ENCODE peak calls at places on chromosomes 16 and 17, in seven cellular contexts. X is endothelial cell, P is heart right ventricle, B is foreskin fibroblast, J is IMR-90, C is ovary, O is left lung. M is an unnamed sample.

GRCh38 chr16:89031715-89032659 is 55.0 kb upstream of the CBFA2T3 start:
- DNase-seq in X (no peak), P (peak; percentile 16), B (no peak), J (no peak), C (no peak), O (peak; percentile 66), M (peak; percentile 42)

GRCh38 chr17:45672792-45673191 is 111.3 kb upstream of the CRHR1 start:
- DNase-seq in X (no peak), P (no peak), B (no peak), J (no peak), C (no peak), O (no peak), M (no peak)

GRCh38 chr16:50585331-50585776 is 37.2 kb downstream of the NKD1 start:
- DNase-seq in X (no peak), P (peak; percentile 29), B (no peak), J (no peak), C (peak; percentile 92), O (peak; percentile 52), M (no peak)

GRCh38 chr17:61582593-61582992 is 8.4 kb downstream of the NACA2 start:
- DNase-seq in X (no peak), P (no peak), B (no peak), J (no peak), C (no peak), O (no peak), M (no peak)

GRCh38 chr17:48553190-48553547 is 8.3 kb upstream of the HOXB2 start:
- DNase-seq in X (no peak), P (no peak), B (no peak), J (no peak), C (no peak), O (no peak), M (no peak)

GRCh38 chr17:40452074-40452787 is 9.0 kb downstream of the IGFBP4 start:
- DNase-seq in X (no peak), P (peak; percentile 81), B (peak; percentile 83), J (peak; percentile 93), C (peak; percentile 66), O (no peak), M (peak; percentile 67)

GRCh38 chr16:87424260-87424659 is 32.1 kb downstream of the MAP1LC3B start:
- DNase-seq in X (no peak), P (no peak), B (no peak), J (no peak), C (no peak), O (no peak), M (no peak)

GRCh38 chr17:40451420-40451819 is 8.2 kb downstream of the IGFBP4 start:
- DNase-seq in X (no peak), P (peak; percentile 84), B (peak; percentile 93), J (peak; percentile 91), C (peak; percentile 91), O (no peak), M (no peak)

GRCh38 chr16:86227801-86228200 is 282.5 kb upstream of the FOXF1 start:
- DNase-seq in X (no peak), P (no peak), B (peak; percentile 49), J (peak; percentile 32), C (no peak), O (no peak), M (no peak)

GRCh38 chr17:68125471-68125870 is 89.9 kb downstream of the KPNA2 start:
- DNase-seq in X (no peak), P (no peak), B (no peak), J (no peak), C (no peak), O (no peak), M (no peak)

GRCh38 chr17:77958716-77959215 is 263 bp downstream of the TNRC6C start:
- DNase-seq in X (no peak), P (no peak), B (no peak), J (no peak), C (no peak), O (no peak), M (no peak)

GRCh38 chr17:28718990-28719433 is 773 bp upstream of the RPL23A start:
- DNase-seq in X (peak; percentile 20), P (no peak), B (no peak), J (no peak), C (no peak), O (no peak), M (no peak)

GRCh38 chr17:28718317-28718672 is 627 bp upstream of the RAB34 start:
- DNase-seq in X (no peak), P (no peak), B (no peak), J (no peak), C (no peak), O (no peak), M (no peak)

GRCh38 chr17:28716740-28717577 is 709 bp downstream of the RAB34 start:
- DNase-seq in X (peak; percentile 44), P (no peak), B (peak; percentile 20), J (peak; percentile 19), C (peak; percentile 49), O (no peak), M (no peak)

GRCh38 chr17:28715217-28715616 is 2.5 kb downstream of the RAB34 start:
- DNase-seq in X (no peak), P (no peak), B (no peak), J (no peak), C (no peak), O (no peak), M (no peak)

DNA sequence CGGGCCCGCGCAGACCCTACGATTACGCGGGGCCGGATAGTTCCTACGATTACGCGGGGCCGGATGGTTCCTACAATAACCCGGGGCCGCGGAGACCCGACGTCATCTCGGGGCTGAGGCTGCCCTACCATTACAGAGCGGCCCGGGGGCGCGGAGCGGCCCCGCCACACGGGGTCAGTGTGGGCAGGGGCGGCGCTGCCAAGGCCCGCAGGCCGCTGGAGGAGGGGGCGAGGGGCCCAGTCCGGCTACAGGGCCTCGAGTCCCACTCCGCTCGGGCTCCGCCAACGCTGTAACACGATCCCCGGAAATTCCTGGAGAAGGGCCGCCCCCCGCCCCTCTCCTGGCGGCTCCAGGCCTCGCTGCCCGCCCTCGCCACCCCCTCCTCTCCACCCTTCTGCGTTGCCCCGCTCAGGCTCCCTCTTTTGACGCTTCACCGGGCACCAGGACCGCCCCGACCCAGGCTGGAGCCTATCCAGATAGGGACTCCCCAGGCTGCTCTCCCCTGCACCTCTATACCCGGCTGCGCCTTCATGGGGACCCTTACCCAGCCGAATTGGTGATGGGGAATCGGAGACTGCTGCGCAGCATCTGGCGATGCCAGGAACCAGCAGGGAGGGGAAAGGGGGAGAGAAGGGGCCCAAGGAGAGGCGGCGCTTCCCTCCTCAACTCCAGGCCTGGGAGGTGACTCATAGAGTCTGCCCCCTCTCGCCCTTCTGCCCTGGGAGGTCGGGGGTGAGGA is at the start of gene RAB34:
- DNase-seq in X (peak; percentile 78), P (peak; percentile 72), B (peak; percentile 89), J (peak; percentile 89), C (peak; percentile 88), O (peak; percentile 85), M (peak; percentile 70)
- TF ChIP-seq CTCF in X (no peak), P (peak; percentile 58), B (no peak), J (peak; percentile 45), C (no peak), O (no peak), M (no peak)

DNA sequence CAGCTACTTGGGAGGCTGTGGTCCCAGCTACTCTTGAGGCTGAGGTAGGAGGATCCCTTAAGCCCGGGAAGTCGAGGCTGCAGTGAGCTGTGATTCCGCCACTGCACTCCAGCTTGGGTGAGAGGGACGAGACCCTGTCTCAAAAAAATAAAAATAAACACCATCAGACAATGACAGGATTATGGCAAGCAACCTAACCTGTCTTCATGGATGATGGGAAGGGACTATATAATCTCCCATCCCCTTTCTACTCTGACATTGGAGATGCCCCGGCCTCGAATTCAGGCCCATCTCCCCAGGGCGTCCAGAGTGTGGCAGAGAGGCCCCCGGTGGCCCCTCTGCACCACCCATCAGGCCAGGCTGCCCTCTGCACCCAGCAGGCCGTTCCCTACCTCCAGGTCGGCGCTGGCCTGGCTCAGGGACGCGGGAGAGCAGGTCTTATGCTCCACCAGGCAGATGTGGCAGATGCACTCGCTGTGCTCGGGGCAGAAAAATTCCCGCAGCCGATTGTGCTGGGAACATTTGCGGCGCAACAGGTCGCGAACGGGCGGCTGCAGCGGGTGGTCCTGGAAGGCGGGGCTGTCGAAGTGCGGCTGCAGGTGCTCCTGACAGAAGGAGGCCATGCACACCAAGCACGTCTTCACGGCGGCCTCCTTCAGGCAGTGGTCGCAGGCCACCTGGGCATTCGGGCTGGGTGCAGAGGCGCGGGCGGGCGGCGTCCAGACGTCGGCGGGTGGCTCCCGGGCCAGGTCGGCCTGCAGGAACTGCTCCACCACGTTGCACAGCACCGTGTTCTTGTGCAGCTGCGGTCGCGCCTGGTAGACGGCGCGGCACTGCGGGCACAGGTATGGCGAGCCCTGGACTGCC is 616 bp downstream of the TRIM25 start:
- DNase-seq in X (peak; percentile 21), P (no peak), B (no peak), J (no peak), C (no peak), O (peak; percentile 61), M (no peak)
- TF ChIP-seq CTCF in X (no peak), P (no peak), B (no peak), J (no peak), C (no peak), O (no peak), M (no peak)

GRCh38 chr17:17888821-17889220 is 52.0 kb upstream of the SREBF1 start:
- DNase-seq in X (no peak), P (no peak), B (no peak), J (peak; percentile 11), C (no peak), O (no peak), M (no peak)

GRCh38 chr17:17886747-17887146 is 50.0 kb upstream of the SREBF1 start:
- DNase-seq in X (no peak), P (no peak), B (no peak), J (no peak), C (no peak), O (no peak), M (no peak)

GRCh38 chr17:17888371-17888770 is 51.6 kb upstream of the SREBF1 start:
- DNase-seq in X (no peak), P (peak; percentile 57), B (no peak), J (no peak), C (no peak), O (no peak), M (no peak)

GRCh38 chr17:17886253-17886652 is 49.5 kb upstream of the SREBF1 start:
- DNase-seq in X (no peak), P (peak; percentile 37), B (no peak), J (no peak), C (no peak), O (no peak), M (no peak)

GRCh38 chr17:17887752-17888304 is 51.0 kb upstream of the SREBF1 start:
- DNase-seq in X (no peak), P (no peak), B (no peak), J (no peak), C (no peak), O (no peak), M (no peak)
- TF ChIP-seq CTCF in X (no peak), P (no peak), B (no peak), J (no peak), C (no peak), O (no peak), M (no peak)

GRCh38 chr16:55373489-55373832 is 49.5 kb downstream of the IRX6 start:
- DNase-seq in X (no peak), P (no peak), B (no peak), J (no peak), C (no peak), O (no peak), M (no peak)

GRCh38 chr16:55369151-55369550 is 45.1 kb downstream of the IRX6 start:
- DNase-seq in X (no peak), P (no peak), B (no peak), J (no peak), C (no peak), O (no peak), M (no peak)

GRCh38 chr16:55372792-55373488 is 48.9 kb downstream of the IRX6 start:
- DNase-seq in X (no peak), P (peak; percentile 71), B (no peak), J (no peak), C (peak; percentile 34), O (no peak), M (no peak)

GRCh38 chr16:55368205-55368604 is 44.2 kb downstream of the IRX6 start:
- DNase-seq in X (no peak), P (no peak), B (no peak), J (no peak), C (no peak), O (no peak), M (no peak)

GRCh38 chr16:55370762-55371482 is 46.9 kb downstream of the IRX6 start:
- DNase-seq in X (peak; percentile 66), P (peak; percentile 74), B (peak; percentile 59), J (peak; percentile 8), C (peak; percentile 55), O (peak; percentile 51), M (no peak)
- TF ChIP-seq CTCF in X (no peak), P (peak; percentile 78), B (peak; percentile 69), J (peak; percentile 37), C (no peak), O (no peak), M (no peak)

M was measured in Calu3.